ENCODE peak calls at places on chromosome 11, in five cellular contexts. V, F, P, L and W are unnamed samples. For H3K4me1, the result is how much of the 10 kb centered on the place peaks cover.

GRCh38 chr11:24145411-24145810 is 351.4 kb upstream of the LUZP2 start:
- DNase-seq in L (no peak), F (no peak), V (no peak), P (no peak), W (no peak)

GRCh38 chr11:95341246-95341645 is 110.2 kb upstream of the SESN3 start:
- DNase-seq in F (no peak), P (no peak), V (no peak), L (no peak), W (no peak)

GRCh38 chr11:8728566-8728965 is 46.0 kb downstream of the RPL27A start:
- DNase-seq in P (no peak), F (no peak), L (no peak), V (no peak), W (no peak)

GRCh38 chr11:74933765-74934164 is 15.1 kb downstream of the XRRA1 start:
- DNase-seq in F (no peak), V (no peak), P (no peak), L (no peak), W (no peak)

GRCh38 chr11:73177380-73178091 is 35.4 kb upstream of the FCHSD2 start:
- DNase-seq in P (no peak), V (peak), F (peak), L (no peak), W (peak)

GRCh38 chr11:125519865-125520834 is 24.1 kb upstream of the FEZ1 start:
- DNase-seq in L (no peak), P (no peak), F (no peak), V (no peak), W (no peak)

GRCh38 chr11:46176421-46176820 is 55.2 kb upstream of the PHF21A start:
- DNase-seq in V (no peak), P (no peak), L (no peak), F (no peak), W (no peak)

GRCh38 chr11:8251767-8252295 is 11.8 kb downstream of the LMO1 start:
- DNase-seq in L (no peak), F (peak), P (no peak), V (no peak), W (no peak)

GRCh38 chr11:84780689-84781293 is 846.4 kb downstream of the DLG2 start:
- DNase-seq in F (no peak), V (no peak), L (peak), P (peak), W (no peak)

GRCh38 chr11:19101803-19102520 is 15.0 kb upstream of the ZDHHC13 start:
- DNase-seq in P (no peak), L (no peak), F (no peak), V (no peak), W (no peak)

GRCh38 chr11:95066721-95067041 is at the start of gene SRSF8:
- DNase-seq in F (no peak), V (no peak), P (no peak), L (no peak), W (no peak)

GRCh38 chr11:131644204-131644603 is 273.8 kb downstream of the NTM start:
- DNase-seq in V (no peak), L (no peak), P (no peak), F (no peak), W (no peak)

GRCh38 chr11:102191832-102192231 is 81.6 kb downstream of the YAP1 start:
- DNase-seq in V (no peak), F (no peak), P (no peak), L (no peak), W (no peak)
- H3K4me1 ChIP-seq in V (under half), F (half or more), P (under half), L (under half), W (under half)

GRCh38 chr11:64342869-64343739 is 3.1 kb downstream of the CCDC88B start:
- DNase-seq in P (no peak), L (no peak), F (no peak), V (no peak), W (peak)

GRCh38 chr11:64339754-64340408 is at the start of gene CCDC88B:
- DNase-seq in L (no peak), P (no peak), V (no peak), F (no peak), W (no peak)

GRCh38 chr11:64340671-64341335 is 799 bp downstream of the CCDC88B start:
- DNase-seq in P (no peak), V (peak), L (peak), F (no peak), W (peak)

GRCh38 chr11:64341851-64342791 is 2.1 kb downstream of the CCDC88B start:
- DNase-seq in L (peak), P (peak), F (no peak), V (peak), W (peak)

DNA sequence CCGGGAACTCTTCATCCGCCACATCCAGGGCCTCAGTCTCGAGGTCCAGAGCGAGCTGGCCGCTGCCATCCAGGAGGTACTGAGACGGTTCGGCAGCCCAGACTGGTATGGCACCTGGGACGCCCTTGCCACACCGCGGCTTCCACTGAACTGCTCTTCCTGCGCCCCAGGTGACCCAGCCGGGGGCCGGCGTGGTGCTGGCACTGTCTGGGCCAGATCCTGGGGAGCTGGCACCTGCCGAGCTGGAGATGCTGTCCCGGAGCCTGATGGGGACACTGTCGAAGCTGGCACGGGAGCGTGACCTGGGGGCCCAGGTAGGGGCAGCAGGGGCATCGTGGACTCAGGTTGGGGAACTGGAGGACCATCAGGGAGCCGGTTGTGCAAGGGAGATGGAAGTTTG is 1.4 kb downstream of the CCDC88B start:
- DNase-seq in P (no peak), L (no peak), F (no peak), V (no peak), W (no peak)
- H3K4me1 ChIP-seq in P (under half), L (under half), F (under half), V (under half), W (under half)

DNA sequence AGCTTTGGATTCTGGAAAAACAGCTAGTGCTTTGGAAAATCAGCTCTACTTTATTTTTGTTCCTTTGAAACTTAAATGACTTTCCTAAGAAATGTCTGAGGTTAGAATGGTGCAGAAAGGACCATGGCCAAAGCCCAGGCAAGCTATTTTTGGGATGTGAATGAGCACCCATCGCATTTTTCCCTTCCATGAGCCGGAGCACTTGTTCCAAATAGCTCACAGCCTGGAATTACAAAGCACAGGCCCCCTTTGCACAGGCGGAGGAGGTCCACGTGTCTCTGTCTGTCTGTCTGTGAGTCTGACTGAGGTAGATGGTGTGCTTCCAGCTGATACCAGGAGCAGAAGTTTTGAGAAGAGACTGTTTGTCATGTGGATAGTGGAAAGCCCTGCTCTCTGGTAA is 50.7 kb downstream of the MICAL2 start:
- DNase-seq in P (no peak), L (no peak), V (peak), F (no peak), W (peak)
- H3K4me1 ChIP-seq in P (half or more), L (under half), V (under half), F (half or more), W (half or more)

DNA sequence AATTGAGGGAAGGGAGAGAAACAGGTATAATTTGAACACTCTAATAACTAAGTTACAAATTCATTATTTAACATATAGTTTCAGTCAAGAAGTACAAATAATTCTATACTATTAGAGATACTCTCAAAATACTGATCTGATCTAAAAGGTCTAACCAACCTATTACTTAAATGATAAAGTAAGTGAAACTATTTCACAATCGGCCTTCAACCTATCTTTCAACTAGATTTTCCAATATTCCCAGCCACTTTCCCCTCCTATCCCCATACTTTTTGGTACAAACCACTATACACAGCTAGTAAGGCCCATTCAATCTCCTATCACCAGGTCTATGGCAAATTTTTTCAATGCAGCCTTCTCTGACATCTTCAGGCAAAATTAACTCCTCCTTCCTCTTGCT is 106.7 kb downstream of the SIK3 start:
- DNase-seq in L (no peak), V (no peak), F (no peak), P (no peak), W (no peak)
- H3K4me1 ChIP-seq in L (under half), V (under half), F (half or more), P (under half), W (under half)

DNA sequence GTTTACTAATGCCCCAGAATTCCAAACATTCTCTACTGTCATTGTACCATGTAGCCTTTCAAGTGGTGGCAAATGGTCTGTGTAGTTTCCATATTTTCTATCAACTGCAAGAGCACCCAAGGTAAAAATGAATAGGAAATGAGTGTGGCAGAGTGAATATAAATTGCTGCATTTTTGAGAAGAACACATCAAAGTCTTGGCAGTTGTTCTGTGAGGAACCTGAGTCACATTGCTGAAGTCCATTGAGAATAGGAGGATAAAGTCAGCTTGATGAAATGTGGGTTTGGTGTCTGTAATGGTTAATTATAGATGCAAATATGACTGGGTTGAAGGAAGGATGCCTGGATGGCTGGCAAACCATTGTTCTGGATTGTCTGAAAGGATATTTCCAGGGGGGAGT is 193.7 kb downstream of the AASDHPPT start:
- DNase-seq in L (no peak), F (no peak), P (no peak), V (no peak), W (no peak)
- H3K4me1 ChIP-seq in L (under half), F (under half), P (under half), V (under half), W (under half)